ENCODE peak calls at places on chromosomes 5 and 9, in ten cellular contexts. M, W, T, A, C, R, S, E, N and L are unnamed samples.

GRCh38 chr5:6820851-6821479 is 107.7 kb downstream of the TENT4A start:
- DNase-seq in M (no peak), W (peak), T (no peak), A (no peak), C (no peak), R (no peak), S (no peak), E (peak), N (peak), L (peak)

GRCh38 chr5:94524841-94525697 is 93.3 kb downstream of the KIAA0825 start:
- DNase-seq in M (no peak), W (peak), T (no peak), A (no peak), C (peak), R (no peak), S (no peak), E (no peak), N (peak), L (no peak)

GRCh38 chr9:1598270-1598669 is 416.9 kb upstream of the SMARCA2 start:
- DNase-seq in M (no peak), W (no peak), T (no peak), A (no peak), C (no peak), R (no peak), S (no peak), E (no peak), N (no peak), L (no peak)

GRCh38 chr5:143064661-143065060 is 294.5 kb downstream of the ARHGAP26 start:
- DNase-seq in M (no peak), W (no peak), T (no peak), A (no peak), C (no peak), R (no peak), S (no peak), E (no peak), N (no peak), L (no peak)

GRCh38 chr5:81755320-81755719 is 4.4 kb upstream of the SSBP2 start:
- DNase-seq in M (peak), W (peak), T (no peak), A (no peak), C (no peak), R (peak), S (no peak), E (no peak), N (peak), L (peak)

GRCh38 chr5:171421331-171422262 is 2.1 kb downstream of the FGF18 start:
- DNase-seq in M (no peak), W (no peak), T (no peak), A (no peak), C (no peak), R (peak), S (peak), E (no peak), N (no peak), L (no peak)

GRCh38 chr5:118984602-118985001 is 3.7 kb downstream of the DTWD2 start:
- DNase-seq in M (no peak), W (no peak), T (no peak), A (no peak), C (no peak), R (no peak), S (no peak), E (no peak), N (no peak), L (no peak)

GRCh38 chr5:134769206-134769605 is 10.6 kb downstream of the DDX46 start:
- DNase-seq in M (no peak), W (peak), T (no peak), A (no peak), C (no peak), R (no peak), S (no peak), E (no peak), N (no peak), L (no peak)

GRCh38 chr5:179313849-179314521 is 31.3 kb downstream of the ADAMTS2 start:
- DNase-seq in M (peak), W (no peak), T (peak), A (peak), C (no peak), R (peak), S (peak), E (no peak), N (no peak), L (peak)

GRCh38 chr5:15601274-15601673 is 101.3 kb downstream of the FBXL7 start:
- DNase-seq in M (no peak), W (no peak), T (no peak), A (no peak), C (no peak), R (no peak), S (no peak), E (peak), N (no peak), L (no peak)

GRCh38 chr5:15596936-15597335 is 97.0 kb downstream of the FBXL7 start:
- DNase-seq in M (no peak), W (no peak), T (no peak), A (no peak), C (no peak), R (no peak), S (no peak), E (no peak), N (no peak), L (no peak)

GRCh38 chr5:15600035-15600434 is 100.1 kb downstream of the FBXL7 start:
- DNase-seq in M (no peak), W (no peak), T (no peak), A (no peak), C (no peak), R (no peak), S (no peak), E (no peak), N (no peak), L (no peak)

GRCh38 chr5:15594922-15595568 is 95.1 kb downstream of the FBXL7 start:
- DNase-seq in M (no peak), W (no peak), T (no peak), A (no peak), C (no peak), R (no peak), S (no peak), E (no peak), N (no peak), L (no peak)

GRCh38 chr5:15598294-15598902 is 98.4 kb downstream of the FBXL7 start:
- DNase-seq in M (no peak), W (peak), T (no peak), A (no peak), C (no peak), R (no peak), S (no peak), E (no peak), N (peak), L (no peak)
- TF ChIP-seq EP300 in M (no peak), W (no peak), T (no peak), A (no peak), C (no peak), R (no peak), S (no peak), E (no peak), N (no peak), L (no peak)

GRCh38 chr9:18543406-18543965 is 69.5 kb downstream of the ADAMTSL1 start:
- DNase-seq in M (no peak), W (no peak), T (no peak), A (no peak), C (no peak), R (no peak), S (no peak), E (no peak), N (no peak), L (no peak)
- H3K27ac ChIP-seq in M (peak), W (no peak), T (no peak), A (no peak), C (no peak), R (no peak), S (no peak), E (no peak), N (no peak), L (no peak)

GRCh38 chr5:150632305-150633160 is 7.9 kb upstream of the SYNPO start:
- DNase-seq in M (no peak), W (peak), T (no peak), A (no peak), C (no peak), R (no peak), S (no peak), E (no peak), N (no peak), L (no peak)
- TF ChIP-seq EP300 in M (no peak), W (no peak), T (no peak), A (no peak), C (no peak), R (no peak), S (no peak), E (no peak), N (no peak), L (no peak)

GRCh38 chr9:68933434-68934318 is 80.2 kb downstream of the PRKACG start:
- DNase-seq in M (no peak), W (no peak), T (no peak), A (no peak), C (peak), R (no peak), S (no peak), E (no peak), N (no peak), L (no peak)
- H3K27ac ChIP-seq in M (no peak), W (no peak), T (no peak), A (no peak), C (peak), R (no peak), S (no peak), E (no peak), N (no peak), L (peak)

GRCh38 chr9:128902351-128903078 is 18.3 kb upstream of the PHYHD1 start:
- DNase-seq in M (no peak), W (no peak), T (no peak), A (peak), C (no peak), R (peak), S (peak), E (no peak), N (no peak), L (peak)
- TF ChIP-seq EP300 in M (peak), W (no peak), T (no peak), A (peak), C (no peak), R (no peak), S (no peak), E (no peak), N (no peak), L (no peak)

DNA sequence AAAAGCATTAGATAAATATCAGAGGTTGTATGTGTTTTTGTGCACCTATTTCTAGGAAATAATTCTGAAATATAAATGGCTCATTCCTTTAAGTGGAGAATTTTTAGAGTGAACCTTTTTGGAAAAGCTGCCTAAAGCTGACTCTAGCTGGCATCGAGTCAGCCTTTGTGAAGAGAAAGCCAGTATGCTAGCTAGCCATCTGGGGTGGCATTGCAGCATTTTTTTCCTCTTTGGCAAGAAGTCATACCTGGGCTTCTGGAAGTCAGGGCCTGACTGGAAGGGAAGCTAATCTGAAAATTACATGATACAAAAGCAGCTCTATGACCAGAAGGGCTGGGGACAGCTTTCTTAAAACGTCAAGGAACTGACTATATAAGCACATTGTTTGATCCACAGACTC is 19.7 kb downstream of the ANP32B start:
- DNase-seq in M (no peak), W (no peak), T (no peak), A (no peak), C (no peak), R (peak), S (no peak), E (no peak), N (no peak), L (no peak)
- H3K27ac ChIP-seq in M (no peak), W (no peak), T (no peak), A (no peak), C (no peak), R (peak), S (no peak), E (no peak), N (no peak), L (peak)